ENCODE peak calls at places on chromosomes 12 and 14, in six cellular contexts. M is skeletal muscle cell; Q is mesendoderm; X is activated T-cell treated with anti-CD3 and anti-CD28 coated beads, Interleukin-2, amount 50 U/mL, for 72 hours; G is SHP77 treated with DMSO at 0.1 percent for 48 hours; Y is iPS-NIHi11. A is an unnamed sample.

GRCh38 chr12:70971395-70971794 is 50.9 kb upstream of the PTPRR start:
- DNase-seq in M (no peak), Q (no peak), X (no peak), G (no peak), Y (no peak), A (peak)

GRCh38 chr14:53331247-53331646 is 178.1 kb upstream of the DDHD1 start:
- DNase-seq in M (peak), Q (no peak), X (no peak), G (no peak), Y (no peak), A (no peak)

GRCh38 chr12:6829532-6830220 is 1.5 kb downstream of the P3H3 start:
- DNase-seq in M (no peak), Q (no peak), X (no peak), G (no peak), Y (peak), A (no peak)

GRCh38 chr12:122094735-122095561 is 16.4 kb downstream of the MLXIP start:
- DNase-seq in M (no peak), Q (no peak), X (no peak), G (no peak), Y (no peak), A (no peak)

GRCh38 chr14:56351861-56352260 is 227.7 kb upstream of the TMEM260 start:
- DNase-seq in M (peak), Q (peak), X (no peak), G (no peak), Y (no peak), A (peak)

GRCh38 chr12:104433061-104433460 is 23.7 kb upstream of the CHST11 start:
- DNase-seq in M (no peak), Q (no peak), X (no peak), G (no peak), Y (no peak), A (no peak)

GRCh38 chr12:27899151-27899661 is 73.3 kb downstream of the PTHLH start:
- DNase-seq in M (peak), Q (peak), X (no peak), G (no peak), Y (no peak), A (peak)

GRCh38 chr12:131829351-131829794 is 1.2 kb downstream of the MMP17 start:
- DNase-seq in M (no peak), Q (no peak), X (no peak), G (no peak), Y (no peak), A (no peak)

GRCh38 chr14:33435911-33436310 is 497.2 kb downstream of the NPAS3 start:
- DNase-seq in M (peak), Q (no peak), X (peak), G (no peak), Y (no peak), A (peak)

GRCh38 chr14:60153996-60154395 is 11.2 kb downstream of the DHRS7 start:
- DNase-seq in M (no peak), Q (no peak), X (no peak), G (no peak), Y (no peak), A (no peak)

GRCh38 chr14:104020471-104020870 is 65.0 kb upstream of the ASPG start:
- DNase-seq in M (no peak), Q (no peak), X (no peak), G (no peak), Y (no peak), A (no peak)

GRCh38 chr14:75273272-75274044 is 5.2 kb upstream of the FOS start:
- DNase-seq in M (no peak), Q (no peak), X (no peak), G (no peak), Y (no peak), A (no peak)

GRCh38 chr12:9364224-9365176 is 156.3 kb upstream of the PZP start:
- DNase-seq in M (peak), Q (peak), X (peak), G (no peak), Y (peak), A (peak)

GRCh38 chr14:73771848-73772705 is 57.9 kb upstream of the PNMA1 start:
- DNase-seq in M (no peak), Q (peak), X (peak), G (no peak), Y (peak), A (no peak)

GRCh38 chr12:104890463-104891096 is 67.5 kb downstream of the SLC41A2 start:
- DNase-seq in M (no peak), Q (no peak), X (peak), G (no peak), Y (no peak), A (no peak)

GRCh38 chr14:72558721-72559120 is 335.2 kb downstream of the DPF3 start:
- DNase-seq in M (peak), Q (peak), X (no peak), G (no peak), Y (no peak), A (peak)

GRCh38 chr14:66649515-66649914 is 141.6 kb downstream of the GPHN start:
- DNase-seq in M (no peak), Q (no peak), X (peak), G (peak), Y (no peak), A (no peak)

GRCh38 chr14:38554046-38554445 is 298.2 kb upstream of the CLEC14A start:
- DNase-seq in M (no peak), Q (no peak), X (no peak), G (no peak), Y (no peak), A (no peak)

GRCh38 chr12:2049604-2050540 is 2.9 kb upstream of the CACNA1C start:
- DNase-seq in M (no peak), Q (no peak), X (no peak), G (no peak), Y (no peak), A (no peak)

A was measured in astrocyte of the cerebellum.